ENCODE peak calls at places on chromosome 21, in ten cellular contexts. One of them, this sample, is unnamed.

GRCh38 chr21:36945496-36946138 is 20.9 kb downstream of the HLCS start:
- DNase-seq in C1 segment of cervical spinal cord: no peak
- DNase-seq in T-helper 22 cell: no peak
- DNase-seq in NCI-H748 treated with DMSO at 0.1 percent for 48 hours: no peak
- DNase-seq in heart right ventricle: no peak
- DNase-seq in HCT116: no peak
- DNase-seq in SW480: no peak
- DNase-seq in endothelial cell: no peak
- DNase-seq in fibroblast of lung: peak
- DNase-seq in RKO: no peak
- DNase-seq in this sample: no peak

GRCh38 chr21:45170987-45171386 is 96.6 kb downstream of the ADARB1 start:
- DNase-seq in fibroblast of lung: no peak
- DNase-seq in RKO: no peak
- DNase-seq in T-helper 22 cell: no peak
- DNase-seq in NCI-H748 treated with DMSO at 0.1 percent for 48 hours: no peak
- DNase-seq in C1 segment of cervical spinal cord: no peak
- DNase-seq in heart right ventricle: no peak
- DNase-seq in HCT116: no peak
- DNase-seq in endothelial cell: no peak
- DNase-seq in SW480: no peak
- DNase-seq in this sample: no peak

GRCh38 chr21:35275776-35276175 is 226.7 kb upstream of the RUNX1 start:
- DNase-seq in endothelial cell: no peak
- DNase-seq in fibroblast of lung: no peak
- DNase-seq in NCI-H748 treated with DMSO at 0.1 percent for 48 hours: no peak
- DNase-seq in HCT116: no peak
- DNase-seq in C1 segment of cervical spinal cord: no peak
- DNase-seq in RKO: no peak
- DNase-seq in SW480: peak
- DNase-seq in T-helper 22 cell: no peak
- DNase-seq in heart right ventricle: no peak
- DNase-seq in this sample: no peak

GRCh38 chr21:43203523-43204080 is 34.8 kb downstream of the CRYAA start:
- DNase-seq in heart right ventricle: no peak
- DNase-seq in NCI-H748 treated with DMSO at 0.1 percent for 48 hours: no peak
- DNase-seq in SW480: no peak
- DNase-seq in fibroblast of lung: no peak
- DNase-seq in T-helper 22 cell: no peak
- DNase-seq in C1 segment of cervical spinal cord: no peak
- DNase-seq in endothelial cell: no peak
- DNase-seq in HCT116: no peak
- DNase-seq in RKO: no peak
- DNase-seq in this sample: no peak

GRCh38 chr21:44846201-44846484 is 27.3 kb downstream of the PTTG1IP start:
- DNase-seq in RKO: no peak
- DNase-seq in endothelial cell: no peak
- DNase-seq in SW480: no peak
- DNase-seq in fibroblast of lung: peak
- DNase-seq in C1 segment of cervical spinal cord: no peak
- DNase-seq in T-helper 22 cell: no peak
- DNase-seq in HCT116: no peak
- DNase-seq in NCI-H748 treated with DMSO at 0.1 percent for 48 hours: no peak
- DNase-seq in heart right ventricle: no peak
- DNase-seq in this sample: no peak

GRCh38 chr21:15894596-15894995 is 164.8 kb downstream of the USP25 start:
- DNase-seq in T-helper 22 cell: no peak
- DNase-seq in HCT116: no peak
- DNase-seq in heart right ventricle: no peak
- DNase-seq in RKO: peak
- DNase-seq in fibroblast of lung: peak
- DNase-seq in SW480: peak
- DNase-seq in NCI-H748 treated with DMSO at 0.1 percent for 48 hours: no peak
- DNase-seq in C1 segment of cervical spinal cord: no peak
- DNase-seq in endothelial cell: no peak
- DNase-seq in this sample: no peak

GRCh38 chr21:43194303-43195130 is 25.7 kb downstream of the CRYAA start:
- DNase-seq in HCT116: no peak
- DNase-seq in C1 segment of cervical spinal cord: no peak
- DNase-seq in SW480: no peak
- DNase-seq in fibroblast of lung: no peak
- DNase-seq in RKO: no peak
- DNase-seq in heart right ventricle: no peak
- DNase-seq in endothelial cell: no peak
- DNase-seq in NCI-H748 treated with DMSO at 0.1 percent for 48 hours: no peak
- DNase-seq in T-helper 22 cell: no peak
- DNase-seq in this sample: no peak

GRCh38 chr21:42193131-42193671 is 25.7 kb upstream of the ABCG1 start:
- DNase-seq in NCI-H748 treated with DMSO at 0.1 percent for 48 hours: no peak
- DNase-seq in fibroblast of lung: no peak
- DNase-seq in T-helper 22 cell: peak
- DNase-seq in RKO: no peak
- DNase-seq in SW480: no peak
- DNase-seq in heart right ventricle: no peak
- DNase-seq in C1 segment of cervical spinal cord: no peak
- DNase-seq in HCT116: no peak
- DNase-seq in endothelial cell: no peak
- DNase-seq in this sample: no peak

GRCh38 chr21:44527156-44527982 is 12.6 kb downstream of the KRTAP10-1 start:
- DNase-seq in NCI-H748 treated with DMSO at 0.1 percent for 48 hours: no peak
- DNase-seq in C1 segment of cervical spinal cord: no peak
- DNase-seq in endothelial cell: no peak
- DNase-seq in fibroblast of lung: no peak
- DNase-seq in heart right ventricle: no peak
- DNase-seq in SW480: no peak
- DNase-seq in T-helper 22 cell: no peak
- DNase-seq in RKO: no peak
- DNase-seq in HCT116: no peak
- DNase-seq in this sample: no peak

GRCh38 chr21:36860736-36861594 is 105.5 kb downstream of the HLCS start:
- DNase-seq in heart right ventricle: no peak
- DNase-seq in RKO: peak
- DNase-seq in NCI-H748 treated with DMSO at 0.1 percent for 48 hours: no peak
- DNase-seq in T-helper 22 cell: no peak
- DNase-seq in HCT116: no peak
- DNase-seq in endothelial cell: no peak
- DNase-seq in C1 segment of cervical spinal cord: no peak
- DNase-seq in SW480: peak
- DNase-seq in fibroblast of lung: peak
- DNase-seq in this sample: no peak

GRCh38 chr21:37452222-37452621 is 85.6 kb downstream of the DYRK1A start:
- DNase-seq in SW480: no peak
- DNase-seq in T-helper 22 cell: no peak
- DNase-seq in NCI-H748 treated with DMSO at 0.1 percent for 48 hours: no peak
- DNase-seq in HCT116: no peak
- DNase-seq in heart right ventricle: peak
- DNase-seq in endothelial cell: no peak
- DNase-seq in C1 segment of cervical spinal cord: peak
- DNase-seq in RKO: no peak
- DNase-seq in fibroblast of lung: peak
- DNase-seq in this sample: no peak

GRCh38 chr21:34668803-34669148 is at the start of gene CLIC6:
- DNase-seq in SW480: no peak
- DNase-seq in endothelial cell: peak
- DNase-seq in heart right ventricle: no peak
- DNase-seq in NCI-H748 treated with DMSO at 0.1 percent for 48 hours: no peak
- DNase-seq in HCT116: no peak
- DNase-seq in T-helper 22 cell: no peak
- DNase-seq in RKO: no peak
- DNase-seq in C1 segment of cervical spinal cord: no peak
- DNase-seq in fibroblast of lung: no peak
- DNase-seq in this sample: no peak

GRCh38 chr21:39136711-39137110 is 46.5 kb downstream of the PSMG1 start:
- DNase-seq in fibroblast of lung: no peak
- DNase-seq in HCT116: no peak
- DNase-seq in NCI-H748 treated with DMSO at 0.1 percent for 48 hours: no peak
- DNase-seq in C1 segment of cervical spinal cord: no peak
- DNase-seq in endothelial cell: no peak
- DNase-seq in SW480: no peak
- DNase-seq in heart right ventricle: no peak
- DNase-seq in RKO: no peak
- DNase-seq in T-helper 22 cell: no peak
- DNase-seq in this sample: no peak

GRCh38 chr21:28427356-28428022 is 565.2 kb downstream of the LTN1 start:
- DNase-seq in heart right ventricle: no peak
- DNase-seq in endothelial cell: no peak
- DNase-seq in SW480: no peak
- DNase-seq in RKO: no peak
- DNase-seq in C1 segment of cervical spinal cord: no peak
- DNase-seq in fibroblast of lung: peak
- DNase-seq in HCT116: no peak
- DNase-seq in NCI-H748 treated with DMSO at 0.1 percent for 48 hours: no peak
- DNase-seq in T-helper 22 cell: no peak
- DNase-seq in this sample: no peak

GRCh38 chr21:34599534-34600101 is 15.3 kb downstream of the RCAN1 start:
- DNase-seq in HCT116: no peak
- DNase-seq in fibroblast of lung: no peak
- DNase-seq in heart right ventricle: no peak
- DNase-seq in endothelial cell: no peak
- DNase-seq in SW480: peak
- DNase-seq in NCI-H748 treated with DMSO at 0.1 percent for 48 hours: peak
- DNase-seq in T-helper 22 cell: no peak
- DNase-seq in RKO: no peak
- DNase-seq in C1 segment of cervical spinal cord: no peak
- DNase-seq in this sample: no peak

GRCh38 chr21:28644762-28645161 is 347.9 kb downstream of the LTN1 start:
- DNase-seq in NCI-H748 treated with DMSO at 0.1 percent for 48 hours: no peak
- DNase-seq in heart right ventricle: no peak
- DNase-seq in RKO: no peak
- DNase-seq in T-helper 22 cell: no peak
- DNase-seq in fibroblast of lung: no peak
- DNase-seq in HCT116: no peak
- DNase-seq in endothelial cell: no peak
- DNase-seq in SW480: no peak
- DNase-seq in C1 segment of cervical spinal cord: no peak
- DNase-seq in this sample: no peak

GRCh38 chr21:29433366-29434059 is 134.8 kb downstream of the BACH1 start:
- DNase-seq in heart right ventricle: no peak
- DNase-seq in C1 segment of cervical spinal cord: no peak
- DNase-seq in HCT116: no peak
- DNase-seq in T-helper 22 cell: no peak
- DNase-seq in endothelial cell: no peak
- DNase-seq in RKO: no peak
- DNase-seq in fibroblast of lung: peak
- DNase-seq in SW480: no peak
- DNase-seq in NCI-H748 treated with DMSO at 0.1 percent for 48 hours: no peak
- DNase-seq in this sample: no peak

GRCh38 chr21:25811186-25811585 is 76.4 kb downstream of the GABPA start:
- DNase-seq in T-helper 22 cell: no peak
- DNase-seq in heart right ventricle: no peak
- DNase-seq in HCT116: no peak
- DNase-seq in NCI-H748 treated with DMSO at 0.1 percent for 48 hours: no peak
- DNase-seq in SW480: no peak
- DNase-seq in fibroblast of lung: no peak
- DNase-seq in endothelial cell: no peak
- DNase-seq in RKO: no peak
- DNase-seq in C1 segment of cervical spinal cord: no peak
- DNase-seq in this sample: no peak

GRCh38 chr21:42441963-42442362 is 38.3 kb downstream of the UBASH3A start:
- DNase-seq in C1 segment of cervical spinal cord: no peak
- DNase-seq in SW480: no peak
- DNase-seq in HCT116: no peak
- DNase-seq in NCI-H748 treated with DMSO at 0.1 percent for 48 hours: no peak
- DNase-seq in heart right ventricle: no peak
- DNase-seq in RKO: no peak
- DNase-seq in endothelial cell: no peak
- DNase-seq in T-helper 22 cell: no peak
- DNase-seq in fibroblast of lung: no peak
- DNase-seq in this sample: no peak

This sample was measured in DMS 273 treated with DMSO at 0.1 percent for 48 hours.